ENCODE peak calls at places on chromosomes 1 and 21, in eight cellular contexts. One of them, this sample, is unnamed.

GRCh38 chr1:206116873-206117150 is 376 bp downstream of the AVPR1B start:
- DNase-seq in activated naive CD8-positive, alpha-beta T cell treated with anti-CD3 and anti-CD28 coated beads, Interleukin-2, amount 50 U/mL, for 24 hours: no peak
- DNase-seq in stimulated activated CD4-positive, alpha-beta T cell treated with anti-CD3 and anti-CD28 coated beads, TNF-alpha, amount 100 ng/mL, for 24 hours: no peak
- DNase-seq in NCI-H774: no peak
- DNase-seq in fibroblast of the aortic adventitia: no peak
- DNase-seq in naive thymus-derived CD8-positive, alpha-beta T cell: no peak
- DNase-seq in nephron progenitor cell: no peak
- DNase-seq in omental fat pad: no peak
- DNase-seq in this sample: no peak

GRCh38 chr1:228370439-228370940 is 36.1 kb downstream of the TRIM11 start:
- DNase-seq in activated naive CD8-positive, alpha-beta T cell treated with anti-CD3 and anti-CD28 coated beads, Interleukin-2, amount 50 U/mL, for 24 hours: no peak
- DNase-seq in stimulated activated CD4-positive, alpha-beta T cell treated with anti-CD3 and anti-CD28 coated beads, TNF-alpha, amount 100 ng/mL, for 24 hours: no peak
- DNase-seq in NCI-H774: no peak
- DNase-seq in fibroblast of the aortic adventitia: no peak
- DNase-seq in naive thymus-derived CD8-positive, alpha-beta T cell: no peak
- DNase-seq in nephron progenitor cell: no peak
- DNase-seq in omental fat pad: no peak
- DNase-seq in this sample: no peak

GRCh38 chr1:160830321-160831153 is 32.1 kb downstream of the CD244 start:
- DNase-seq in activated naive CD8-positive, alpha-beta T cell treated with anti-CD3 and anti-CD28 coated beads, Interleukin-2, amount 50 U/mL, for 24 hours: peak
- DNase-seq in stimulated activated CD4-positive, alpha-beta T cell treated with anti-CD3 and anti-CD28 coated beads, TNF-alpha, amount 100 ng/mL, for 24 hours: peak
- DNase-seq in NCI-H774: no peak
- DNase-seq in fibroblast of the aortic adventitia: peak
- DNase-seq in naive thymus-derived CD8-positive, alpha-beta T cell: peak
- DNase-seq in nephron progenitor cell: peak
- DNase-seq in omental fat pad: peak
- DNase-seq in this sample: no peak

GRCh38 chr1:9303916-9304315 is 11.2 kb downstream of the SPSB1 start:
- DNase-seq in activated naive CD8-positive, alpha-beta T cell treated with anti-CD3 and anti-CD28 coated beads, Interleukin-2, amount 50 U/mL, for 24 hours: no peak
- DNase-seq in stimulated activated CD4-positive, alpha-beta T cell treated with anti-CD3 and anti-CD28 coated beads, TNF-alpha, amount 100 ng/mL, for 24 hours: no peak
- DNase-seq in NCI-H774: no peak
- DNase-seq in fibroblast of the aortic adventitia: no peak
- DNase-seq in naive thymus-derived CD8-positive, alpha-beta T cell: no peak
- DNase-seq in nephron progenitor cell: no peak
- DNase-seq in omental fat pad: no peak
- DNase-seq in this sample: no peak

GRCh38 chr1:187605736-187606135 is 777.0 kb downstream of the PLA2G4A start:
- DNase-seq in activated naive CD8-positive, alpha-beta T cell treated with anti-CD3 and anti-CD28 coated beads, Interleukin-2, amount 50 U/mL, for 24 hours: no peak
- DNase-seq in stimulated activated CD4-positive, alpha-beta T cell treated with anti-CD3 and anti-CD28 coated beads, TNF-alpha, amount 100 ng/mL, for 24 hours: no peak
- DNase-seq in NCI-H774: no peak
- DNase-seq in fibroblast of the aortic adventitia: no peak
- DNase-seq in naive thymus-derived CD8-positive, alpha-beta T cell: no peak
- DNase-seq in nephron progenitor cell: no peak
- DNase-seq in omental fat pad: no peak
- DNase-seq in this sample: no peak

GRCh38 chr21:24852610-24853195 is 754.6 kb downstream of the MRPL39 start:
- DNase-seq in activated naive CD8-positive, alpha-beta T cell treated with anti-CD3 and anti-CD28 coated beads, Interleukin-2, amount 50 U/mL, for 24 hours: no peak
- DNase-seq in stimulated activated CD4-positive, alpha-beta T cell treated with anti-CD3 and anti-CD28 coated beads, TNF-alpha, amount 100 ng/mL, for 24 hours: no peak
- DNase-seq in NCI-H774: no peak
- DNase-seq in fibroblast of the aortic adventitia: no peak
- DNase-seq in naive thymus-derived CD8-positive, alpha-beta T cell: no peak
- DNase-seq in nephron progenitor cell: no peak
- DNase-seq in omental fat pad: no peak
- DNase-seq in this sample: no peak

GRCh38 chr1:5856246-5856815 is 135.9 kb downstream of the NPHP4 start:
- DNase-seq in activated naive CD8-positive, alpha-beta T cell treated with anti-CD3 and anti-CD28 coated beads, Interleukin-2, amount 50 U/mL, for 24 hours: no peak
- DNase-seq in stimulated activated CD4-positive, alpha-beta T cell treated with anti-CD3 and anti-CD28 coated beads, TNF-alpha, amount 100 ng/mL, for 24 hours: no peak
- DNase-seq in NCI-H774: no peak
- DNase-seq in fibroblast of the aortic adventitia: no peak
- DNase-seq in naive thymus-derived CD8-positive, alpha-beta T cell: no peak
- DNase-seq in nephron progenitor cell: no peak
- DNase-seq in omental fat pad: no peak
- DNase-seq in this sample: no peak

GRCh38 chr1:10788592-10789006 is 7.8 kb downstream of the CASZ1 start:
- DNase-seq in activated naive CD8-positive, alpha-beta T cell treated with anti-CD3 and anti-CD28 coated beads, Interleukin-2, amount 50 U/mL, for 24 hours: no peak
- DNase-seq in stimulated activated CD4-positive, alpha-beta T cell treated with anti-CD3 and anti-CD28 coated beads, TNF-alpha, amount 100 ng/mL, for 24 hours: no peak
- DNase-seq in NCI-H774: no peak
- DNase-seq in fibroblast of the aortic adventitia: no peak
- DNase-seq in naive thymus-derived CD8-positive, alpha-beta T cell: no peak
- DNase-seq in nephron progenitor cell: peak
- DNase-seq in omental fat pad: no peak
- DNase-seq in this sample: no peak

GRCh38 chr1:65872258-65872657 is 79.6 kb downstream of the PDE4B start:
- DNase-seq in activated naive CD8-positive, alpha-beta T cell treated with anti-CD3 and anti-CD28 coated beads, Interleukin-2, amount 50 U/mL, for 24 hours: no peak
- DNase-seq in stimulated activated CD4-positive, alpha-beta T cell treated with anti-CD3 and anti-CD28 coated beads, TNF-alpha, amount 100 ng/mL, for 24 hours: no peak
- DNase-seq in NCI-H774: no peak
- DNase-seq in fibroblast of the aortic adventitia: no peak
- DNase-seq in naive thymus-derived CD8-positive, alpha-beta T cell: no peak
- DNase-seq in nephron progenitor cell: no peak
- DNase-seq in omental fat pad: no peak
- DNase-seq in this sample: no peak

GRCh38 chr1:39635205-39635870 is 4.1 kb downstream of the HEYL start:
- DNase-seq in activated naive CD8-positive, alpha-beta T cell treated with anti-CD3 and anti-CD28 coated beads, Interleukin-2, amount 50 U/mL, for 24 hours: no peak
- DNase-seq in stimulated activated CD4-positive, alpha-beta T cell treated with anti-CD3 and anti-CD28 coated beads, TNF-alpha, amount 100 ng/mL, for 24 hours: no peak
- DNase-seq in NCI-H774: no peak
- DNase-seq in fibroblast of the aortic adventitia: no peak
- DNase-seq in naive thymus-derived CD8-positive, alpha-beta T cell: no peak
- DNase-seq in nephron progenitor cell: no peak
- DNase-seq in omental fat pad: no peak
- DNase-seq in this sample: peak

GRCh38 chr1:228979325-228979699 is 244.0 kb downstream of the RHOU start:
- DNase-seq in activated naive CD8-positive, alpha-beta T cell treated with anti-CD3 and anti-CD28 coated beads, Interleukin-2, amount 50 U/mL, for 24 hours: no peak
- DNase-seq in stimulated activated CD4-positive, alpha-beta T cell treated with anti-CD3 and anti-CD28 coated beads, TNF-alpha, amount 100 ng/mL, for 24 hours: no peak
- DNase-seq in NCI-H774: no peak
- DNase-seq in fibroblast of the aortic adventitia: no peak
- DNase-seq in naive thymus-derived CD8-positive, alpha-beta T cell: no peak
- DNase-seq in nephron progenitor cell: no peak
- DNase-seq in omental fat pad: no peak
- DNase-seq in this sample: no peak

GRCh38 chr1:176177764-176178163 is 29.3 kb downstream of the COP1 start:
- DNase-seq in activated naive CD8-positive, alpha-beta T cell treated with anti-CD3 and anti-CD28 coated beads, Interleukin-2, amount 50 U/mL, for 24 hours: no peak
- DNase-seq in stimulated activated CD4-positive, alpha-beta T cell treated with anti-CD3 and anti-CD28 coated beads, TNF-alpha, amount 100 ng/mL, for 24 hours: no peak
- DNase-seq in NCI-H774: no peak
- DNase-seq in fibroblast of the aortic adventitia: no peak
- DNase-seq in naive thymus-derived CD8-positive, alpha-beta T cell: no peak
- DNase-seq in nephron progenitor cell: no peak
- DNase-seq in omental fat pad: no peak
- DNase-seq in this sample: no peak

GRCh38 chr1:108007070-108007469 is 42.1 kb upstream of the VAV3 start:
- DNase-seq in activated naive CD8-positive, alpha-beta T cell treated with anti-CD3 and anti-CD28 coated beads, Interleukin-2, amount 50 U/mL, for 24 hours: no peak
- DNase-seq in stimulated activated CD4-positive, alpha-beta T cell treated with anti-CD3 and anti-CD28 coated beads, TNF-alpha, amount 100 ng/mL, for 24 hours: no peak
- DNase-seq in NCI-H774: no peak
- DNase-seq in fibroblast of the aortic adventitia: no peak
- DNase-seq in naive thymus-derived CD8-positive, alpha-beta T cell: no peak
- DNase-seq in nephron progenitor cell: no peak
- DNase-seq in omental fat pad: no peak
- DNase-seq in this sample: no peak

GRCh38 chr1:51968632-51969031 is 21.9 kb downstream of the RAB3B start:
- DNase-seq in activated naive CD8-positive, alpha-beta T cell treated with anti-CD3 and anti-CD28 coated beads, Interleukin-2, amount 50 U/mL, for 24 hours: no peak
- DNase-seq in stimulated activated CD4-positive, alpha-beta T cell treated with anti-CD3 and anti-CD28 coated beads, TNF-alpha, amount 100 ng/mL, for 24 hours: no peak
- DNase-seq in NCI-H774: no peak
- DNase-seq in fibroblast of the aortic adventitia: no peak
- DNase-seq in naive thymus-derived CD8-positive, alpha-beta T cell: no peak
- DNase-seq in nephron progenitor cell: no peak
- DNase-seq in omental fat pad: no peak
- DNase-seq in this sample: no peak

GRCh38 chr1:165403835-165404482 is 41.0 kb downstream of the RXRG start:
- DNase-seq in activated naive CD8-positive, alpha-beta T cell treated with anti-CD3 and anti-CD28 coated beads, Interleukin-2, amount 50 U/mL, for 24 hours: peak
- DNase-seq in stimulated activated CD4-positive, alpha-beta T cell treated with anti-CD3 and anti-CD28 coated beads, TNF-alpha, amount 100 ng/mL, for 24 hours: no peak
- DNase-seq in NCI-H774: peak
- DNase-seq in fibroblast of the aortic adventitia: no peak
- DNase-seq in naive thymus-derived CD8-positive, alpha-beta T cell: no peak
- DNase-seq in nephron progenitor cell: peak
- DNase-seq in omental fat pad: no peak
- DNase-seq in this sample: no peak

GRCh38 chr1:92299477-92300125 is 742 bp downstream of the RPAP2 start:
- DNase-seq in activated naive CD8-positive, alpha-beta T cell treated with anti-CD3 and anti-CD28 coated beads, Interleukin-2, amount 50 U/mL, for 24 hours: no peak
- DNase-seq in stimulated activated CD4-positive, alpha-beta T cell treated with anti-CD3 and anti-CD28 coated beads, TNF-alpha, amount 100 ng/mL, for 24 hours: no peak
- DNase-seq in NCI-H774: no peak
- DNase-seq in fibroblast of the aortic adventitia: peak
- DNase-seq in naive thymus-derived CD8-positive, alpha-beta T cell: no peak
- DNase-seq in nephron progenitor cell: no peak
- DNase-seq in omental fat pad: no peak
- DNase-seq in this sample: no peak

GRCh38 chr21:38803075-38803474 is 2.7 kb upstream of the ETS2 start:
- DNase-seq in activated naive CD8-positive, alpha-beta T cell treated with anti-CD3 and anti-CD28 coated beads, Interleukin-2, amount 50 U/mL, for 24 hours: no peak
- DNase-seq in stimulated activated CD4-positive, alpha-beta T cell treated with anti-CD3 and anti-CD28 coated beads, TNF-alpha, amount 100 ng/mL, for 24 hours: no peak
- DNase-seq in NCI-H774: no peak
- DNase-seq in fibroblast of the aortic adventitia: peak
- DNase-seq in naive thymus-derived CD8-positive, alpha-beta T cell: no peak
- DNase-seq in nephron progenitor cell: no peak
- DNase-seq in omental fat pad: no peak
- DNase-seq in this sample: no peak

GRCh38 chr1:2021550-2021949 is 2.4 kb downstream of the GABRD start:
- DNase-seq in activated naive CD8-positive, alpha-beta T cell treated with anti-CD3 and anti-CD28 coated beads, Interleukin-2, amount 50 U/mL, for 24 hours: no peak
- DNase-seq in stimulated activated CD4-positive, alpha-beta T cell treated with anti-CD3 and anti-CD28 coated beads, TNF-alpha, amount 100 ng/mL, for 24 hours: no peak
- DNase-seq in NCI-H774: no peak
- DNase-seq in fibroblast of the aortic adventitia: no peak
- DNase-seq in naive thymus-derived CD8-positive, alpha-beta T cell: no peak
- DNase-seq in nephron progenitor cell: no peak
- DNase-seq in omental fat pad: no peak
- DNase-seq in this sample: no peak

GRCh38 chr1:55378582-55378981 is 163.4 kb upstream of the USP24 start:
- DNase-seq in activated naive CD8-positive, alpha-beta T cell treated with anti-CD3 and anti-CD28 coated beads, Interleukin-2, amount 50 U/mL, for 24 hours: peak
- DNase-seq in stimulated activated CD4-positive, alpha-beta T cell treated with anti-CD3 and anti-CD28 coated beads, TNF-alpha, amount 100 ng/mL, for 24 hours: no peak
- DNase-seq in NCI-H774: peak
- DNase-seq in fibroblast of the aortic adventitia: peak
- DNase-seq in naive thymus-derived CD8-positive, alpha-beta T cell: no peak
- DNase-seq in nephron progenitor cell: peak
- DNase-seq in omental fat pad: no peak
- DNase-seq in this sample: no peak

GRCh38 chr1:107821340-107821739 is 143.6 kb downstream of the VAV3 start:
- DNase-seq in activated naive CD8-positive, alpha-beta T cell treated with anti-CD3 and anti-CD28 coated beads, Interleukin-2, amount 50 U/mL, for 24 hours: peak
- DNase-seq in stimulated activated CD4-positive, alpha-beta T cell treated with anti-CD3 and anti-CD28 coated beads, TNF-alpha, amount 100 ng/mL, for 24 hours: no peak
- DNase-seq in NCI-H774: no peak
- DNase-seq in fibroblast of the aortic adventitia: no peak
- DNase-seq in naive thymus-derived CD8-positive, alpha-beta T cell: no peak
- DNase-seq in nephron progenitor cell: no peak
- DNase-seq in omental fat pad: no peak
- DNase-seq in this sample: no peak

GRCh38 chr1:221729771-221730170 is 12.1 kb downstream of the DUSP10 start:
- DNase-seq in activated naive CD8-positive, alpha-beta T cell treated with anti-CD3 and anti-CD28 coated beads, Interleukin-2, amount 50 U/mL, for 24 hours: no peak
- DNase-seq in stimulated activated CD4-positive, alpha-beta T cell treated with anti-CD3 and anti-CD28 coated beads, TNF-alpha, amount 100 ng/mL, for 24 hours: no peak
- DNase-seq in NCI-H774: no peak
- DNase-seq in fibroblast of the aortic adventitia: no peak
- DNase-seq in naive thymus-derived CD8-positive, alpha-beta T cell: no peak
- DNase-seq in nephron progenitor cell: no peak
- DNase-seq in omental fat pad: no peak
- DNase-seq in this sample: no peak

GRCh38 chr1:64150729-64151128 is 52.7 kb upstream of the UBE2U start:
- DNase-seq in activated naive CD8-positive, alpha-beta T cell treated with anti-CD3 and anti-CD28 coated beads, Interleukin-2, amount 50 U/mL, for 24 hours: no peak
- DNase-seq in stimulated activated CD4-positive, alpha-beta T cell treated with anti-CD3 and anti-CD28 coated beads, TNF-alpha, amount 100 ng/mL, for 24 hours: no peak
- DNase-seq in NCI-H774: no peak
- DNase-seq in fibroblast of the aortic adventitia: no peak
- DNase-seq in naive thymus-derived CD8-positive, alpha-beta T cell: no peak
- DNase-seq in nephron progenitor cell: no peak
- DNase-seq in omental fat pad: no peak
- DNase-seq in this sample: no peak

GRCh38 chr1:214933375-214933774 is 149.2 kb upstream of the KCNK2 start:
- DNase-seq in activated naive CD8-positive, alpha-beta T cell treated with anti-CD3 and anti-CD28 coated beads, Interleukin-2, amount 50 U/mL, for 24 hours: peak
- DNase-seq in stimulated activated CD4-positive, alpha-beta T cell treated with anti-CD3 and anti-CD28 coated beads, TNF-alpha, amount 100 ng/mL, for 24 hours: no peak
- DNase-seq in NCI-H774: no peak
- DNase-seq in fibroblast of the aortic adventitia: no peak
- DNase-seq in naive thymus-derived CD8-positive, alpha-beta T cell: no peak
- DNase-seq in nephron progenitor cell: no peak
- DNase-seq in omental fat pad: no peak
- DNase-seq in this sample: no peak

GRCh38 chr21:45700461-45700860 is 56.9 kb downstream of the PCBP3 start:
- DNase-seq in activated naive CD8-positive, alpha-beta T cell treated with anti-CD3 and anti-CD28 coated beads, Interleukin-2, amount 50 U/mL, for 24 hours: no peak
- DNase-seq in stimulated activated CD4-positive, alpha-beta T cell treated with anti-CD3 and anti-CD28 coated beads, TNF-alpha, amount 100 ng/mL, for 24 hours: no peak
- DNase-seq in NCI-H774: no peak
- DNase-seq in fibroblast of the aortic adventitia: no peak
- DNase-seq in naive thymus-derived CD8-positive, alpha-beta T cell: no peak
- DNase-seq in nephron progenitor cell: no peak
- DNase-seq in omental fat pad: no peak
- DNase-seq in this sample: no peak

GRCh38 chr1:16969057-16969609 is 11.3 kb downstream of the MFAP2 start:
- DNase-seq in activated naive CD8-positive, alpha-beta T cell treated with anti-CD3 and anti-CD28 coated beads, Interleukin-2, amount 50 U/mL, for 24 hours: no peak
- DNase-seq in stimulated activated CD4-positive, alpha-beta T cell treated with anti-CD3 and anti-CD28 coated beads, TNF-alpha, amount 100 ng/mL, for 24 hours: no peak
- DNase-seq in NCI-H774: no peak
- DNase-seq in fibroblast of the aortic adventitia: no peak
- DNase-seq in naive thymus-derived CD8-positive, alpha-beta T cell: no peak
- DNase-seq in nephron progenitor cell: no peak
- DNase-seq in omental fat pad: no peak
- DNase-seq in this sample: no peak

GRCh38 chr21:36567216-36567917 is 87.4 kb upstream of the CLDN14 start:
- DNase-seq in activated naive CD8-positive, alpha-beta T cell treated with anti-CD3 and anti-CD28 coated beads, Interleukin-2, amount 50 U/mL, for 24 hours: no peak
- DNase-seq in stimulated activated CD4-positive, alpha-beta T cell treated with anti-CD3 and anti-CD28 coated beads, TNF-alpha, amount 100 ng/mL, for 24 hours: no peak
- DNase-seq in NCI-H774: no peak
- DNase-seq in fibroblast of the aortic adventitia: peak
- DNase-seq in naive thymus-derived CD8-positive, alpha-beta T cell: no peak
- DNase-seq in nephron progenitor cell: peak
- DNase-seq in omental fat pad: no peak
- DNase-seq in this sample: no peak

GRCh38 chr1:179083533-179083932 is 1.7 kb downstream of the TOR3A start:
- DNase-seq in activated naive CD8-positive, alpha-beta T cell treated with anti-CD3 and anti-CD28 coated beads, Interleukin-2, amount 50 U/mL, for 24 hours: no peak
- DNase-seq in stimulated activated CD4-positive, alpha-beta T cell treated with anti-CD3 and anti-CD28 coated beads, TNF-alpha, amount 100 ng/mL, for 24 hours: no peak
- DNase-seq in NCI-H774: no peak
- DNase-seq in fibroblast of the aortic adventitia: no peak
- DNase-seq in naive thymus-derived CD8-positive, alpha-beta T cell: no peak
- DNase-seq in nephron progenitor cell: no peak
- DNase-seq in omental fat pad: no peak
- DNase-seq in this sample: no peak

GRCh38 chr1:173269490-173270230 is 62.5 kb upstream of the TNFSF4 start:
- DNase-seq in activated naive CD8-positive, alpha-beta T cell treated with anti-CD3 and anti-CD28 coated beads, Interleukin-2, amount 50 U/mL, for 24 hours: no peak
- DNase-seq in stimulated activated CD4-positive, alpha-beta T cell treated with anti-CD3 and anti-CD28 coated beads, TNF-alpha, amount 100 ng/mL, for 24 hours: no peak
- DNase-seq in NCI-H774: no peak
- DNase-seq in fibroblast of the aortic adventitia: peak
- DNase-seq in naive thymus-derived CD8-positive, alpha-beta T cell: no peak
- DNase-seq in nephron progenitor cell: no peak
- DNase-seq in omental fat pad: no peak
- DNase-seq in this sample: no peak

GRCh38 chr21:32525282-32525681 is 60.0 kb downstream of the TCP10L start:
- DNase-seq in activated naive CD8-positive, alpha-beta T cell treated with anti-CD3 and anti-CD28 coated beads, Interleukin-2, amount 50 U/mL, for 24 hours: no peak
- DNase-seq in stimulated activated CD4-positive, alpha-beta T cell treated with anti-CD3 and anti-CD28 coated beads, TNF-alpha, amount 100 ng/mL, for 24 hours: no peak
- DNase-seq in NCI-H774: no peak
- DNase-seq in fibroblast of the aortic adventitia: no peak
- DNase-seq in naive thymus-derived CD8-positive, alpha-beta T cell: no peak
- DNase-seq in nephron progenitor cell: no peak
- DNase-seq in omental fat pad: no peak
- DNase-seq in this sample: no peak

GRCh38 chr1:38476111-38476783 is 383.3 kb downstream of the RRAGC start:
- DNase-seq in activated naive CD8-positive, alpha-beta T cell treated with anti-CD3 and anti-CD28 coated beads, Interleukin-2, amount 50 U/mL, for 24 hours: no peak
- DNase-seq in stimulated activated CD4-positive, alpha-beta T cell treated with anti-CD3 and anti-CD28 coated beads, TNF-alpha, amount 100 ng/mL, for 24 hours: no peak
- DNase-seq in NCI-H774: no peak
- DNase-seq in fibroblast of the aortic adventitia: no peak
- DNase-seq in naive thymus-derived CD8-positive, alpha-beta T cell: no peak
- DNase-seq in nephron progenitor cell: peak
- DNase-seq in omental fat pad: no peak
- DNase-seq in this sample: no peak

GRCh38 chr21:44535963-44536362 is 4.0 kb downstream of the KRTAP10-1 start:
- DNase-seq in activated naive CD8-positive, alpha-beta T cell treated with anti-CD3 and anti-CD28 coated beads, Interleukin-2, amount 50 U/mL, for 24 hours: no peak
- DNase-seq in stimulated activated CD4-positive, alpha-beta T cell treated with anti-CD3 and anti-CD28 coated beads, TNF-alpha, amount 100 ng/mL, for 24 hours: no peak
- DNase-seq in NCI-H774: no peak
- DNase-seq in fibroblast of the aortic adventitia: no peak
- DNase-seq in naive thymus-derived CD8-positive, alpha-beta T cell: no peak
- DNase-seq in nephron progenitor cell: no peak
- DNase-seq in omental fat pad: no peak
- DNase-seq in this sample: no peak

GRCh38 chr1:65141918-65142317 is 6.1 kb upstream of the AK4 start:
- DNase-seq in activated naive CD8-positive, alpha-beta T cell treated with anti-CD3 and anti-CD28 coated beads, Interleukin-2, amount 50 U/mL, for 24 hours: no peak
- DNase-seq in stimulated activated CD4-positive, alpha-beta T cell treated with anti-CD3 and anti-CD28 coated beads, TNF-alpha, amount 100 ng/mL, for 24 hours: no peak
- DNase-seq in NCI-H774: no peak
- DNase-seq in fibroblast of the aortic adventitia: no peak
- DNase-seq in naive thymus-derived CD8-positive, alpha-beta T cell: no peak
- DNase-seq in nephron progenitor cell: no peak
- DNase-seq in omental fat pad: no peak
- DNase-seq in this sample: no peak

GRCh38 chr1:21590116-21590905 is 78.8 kb downstream of the RAP1GAP start:
- DNase-seq in activated naive CD8-positive, alpha-beta T cell treated with anti-CD3 and anti-CD28 coated beads, Interleukin-2, amount 50 U/mL, for 24 hours: no peak
- DNase-seq in stimulated activated CD4-positive, alpha-beta T cell treated with anti-CD3 and anti-CD28 coated beads, TNF-alpha, amount 100 ng/mL, for 24 hours: no peak
- DNase-seq in NCI-H774: no peak
- DNase-seq in fibroblast of the aortic adventitia: no peak
- DNase-seq in naive thymus-derived CD8-positive, alpha-beta T cell: no peak
- DNase-seq in nephron progenitor cell: no peak
- DNase-seq in omental fat pad: no peak
- DNase-seq in this sample: no peak

GRCh38 chr1:119738100-119738720 is 26.5 kb downstream of the PHGDH start:
- DNase-seq in activated naive CD8-positive, alpha-beta T cell treated with anti-CD3 and anti-CD28 coated beads, Interleukin-2, amount 50 U/mL, for 24 hours: no peak
- DNase-seq in stimulated activated CD4-positive, alpha-beta T cell treated with anti-CD3 and anti-CD28 coated beads, TNF-alpha, amount 100 ng/mL, for 24 hours: no peak
- DNase-seq in NCI-H774: no peak
- DNase-seq in fibroblast of the aortic adventitia: no peak
- DNase-seq in naive thymus-derived CD8-positive, alpha-beta T cell: no peak
- DNase-seq in nephron progenitor cell: no peak
- DNase-seq in omental fat pad: no peak
- DNase-seq in this sample: no peak